ENCODE peak calls at places on chromosomes 16 and 17, in eight cellular contexts. One of them, this sample, is unnamed.

GRCh38 chr17:47276868-47277267 is 23.2 kb downstream of the ITGB3 start:
- DNase-seq in transverse colon: peak
- DNase-seq in fibroblast of the conjunctiva: peak
- DNase-seq in NCI-H1048: no peak
- DNase-seq in ACHN: no peak
- DNase-seq in epithelial cell of prostate: no peak
- DNase-seq in effector memory CD4-positive, alpha-beta T cell: no peak
- DNase-seq in stimulated activated CD4-positive, alpha-beta T cell treated with anti-CD3 and anti-CD28 coated beads, Interleukin-1b, Interleukin-23, amount 100 ng/mL, for 48 hours: no peak
- DNase-seq in this sample: no peak

GRCh38 chr16:88924834-88925539 is 52.0 kb downstream of the CBFA2T3 start:
- DNase-seq in transverse colon: no peak
- DNase-seq in fibroblast of the conjunctiva: peak
- DNase-seq in NCI-H1048: no peak
- DNase-seq in ACHN: peak
- DNase-seq in epithelial cell of prostate: no peak
- DNase-seq in effector memory CD4-positive, alpha-beta T cell: no peak
- DNase-seq in stimulated activated CD4-positive, alpha-beta T cell treated with anti-CD3 and anti-CD28 coated beads, Interleukin-1b, Interleukin-23, amount 100 ng/mL, for 48 hours: peak
- DNase-seq in this sample: peak

GRCh38 chr16:84905965-84906460 is 86.2 kb downstream of the CRISPLD2 start:
- DNase-seq in transverse colon: no peak
- DNase-seq in fibroblast of the conjunctiva: no peak
- DNase-seq in NCI-H1048: no peak
- DNase-seq in ACHN: no peak
- DNase-seq in epithelial cell of prostate: no peak
- DNase-seq in effector memory CD4-positive, alpha-beta T cell: no peak
- DNase-seq in stimulated activated CD4-positive, alpha-beta T cell treated with anti-CD3 and anti-CD28 coated beads, Interleukin-1b, Interleukin-23, amount 100 ng/mL, for 48 hours: no peak
- DNase-seq in this sample: no peak

GRCh38 chr17:14922421-14922820 is 342.7 kb downstream of the PMP22 start:
- DNase-seq in transverse colon: no peak
- DNase-seq in fibroblast of the conjunctiva: peak
- DNase-seq in NCI-H1048: no peak
- DNase-seq in ACHN: no peak
- DNase-seq in epithelial cell of prostate: no peak
- DNase-seq in effector memory CD4-positive, alpha-beta T cell: no peak
- DNase-seq in stimulated activated CD4-positive, alpha-beta T cell treated with anti-CD3 and anti-CD28 coated beads, Interleukin-1b, Interleukin-23, amount 100 ng/mL, for 48 hours: no peak
- DNase-seq in this sample: no peak

GRCh38 chr16:66720766-66721165 is 24.2 kb upstream of the CMTM4 start:
- DNase-seq in transverse colon: no peak
- DNase-seq in fibroblast of the conjunctiva: no peak
- DNase-seq in NCI-H1048: no peak
- DNase-seq in ACHN: no peak
- DNase-seq in epithelial cell of prostate: no peak
- DNase-seq in effector memory CD4-positive, alpha-beta T cell: no peak
- DNase-seq in stimulated activated CD4-positive, alpha-beta T cell treated with anti-CD3 and anti-CD28 coated beads, Interleukin-1b, Interleukin-23, amount 100 ng/mL, for 48 hours: no peak
- DNase-seq in this sample: no peak

GRCh38 chr16:57821149-57821971 is 19.1 kb upstream of the KIFC3 start:
- DNase-seq in transverse colon: no peak
- DNase-seq in fibroblast of the conjunctiva: no peak
- DNase-seq in NCI-H1048: no peak
- DNase-seq in ACHN: no peak
- DNase-seq in epithelial cell of prostate: no peak
- DNase-seq in effector memory CD4-positive, alpha-beta T cell: no peak
- DNase-seq in stimulated activated CD4-positive, alpha-beta T cell treated with anti-CD3 and anti-CD28 coated beads, Interleukin-1b, Interleukin-23, amount 100 ng/mL, for 48 hours: no peak
- DNase-seq in this sample: no peak

GRCh38 chr17:82084373-82085030 is 13.5 kb downstream of the FASN start:
- DNase-seq in transverse colon: no peak
- DNase-seq in fibroblast of the conjunctiva: no peak
- DNase-seq in NCI-H1048: no peak
- DNase-seq in ACHN: no peak
- DNase-seq in epithelial cell of prostate: no peak
- DNase-seq in effector memory CD4-positive, alpha-beta T cell: no peak
- DNase-seq in stimulated activated CD4-positive, alpha-beta T cell treated with anti-CD3 and anti-CD28 coated beads, Interleukin-1b, Interleukin-23, amount 100 ng/mL, for 48 hours: no peak
- DNase-seq in this sample: no peak

GRCh38 chr17:48907713-48908046 is 527 bp upstream of the UBE2Z start:
- DNase-seq in transverse colon: no peak
- DNase-seq in fibroblast of the conjunctiva: peak
- DNase-seq in NCI-H1048: no peak
- DNase-seq in ACHN: no peak
- DNase-seq in epithelial cell of prostate: no peak
- DNase-seq in effector memory CD4-positive, alpha-beta T cell: no peak
- DNase-seq in stimulated activated CD4-positive, alpha-beta T cell treated with anti-CD3 and anti-CD28 coated beads, Interleukin-1b, Interleukin-23, amount 100 ng/mL, for 48 hours: no peak
- DNase-seq in this sample: no peak

GRCh38 chr17:58338907-58339774 is 10.5 kb upstream of the TSPOAP1 start:
- DNase-seq in transverse colon: peak
- DNase-seq in fibroblast of the conjunctiva: no peak
- DNase-seq in NCI-H1048: no peak
- DNase-seq in ACHN: peak
- DNase-seq in epithelial cell of prostate: no peak
- DNase-seq in effector memory CD4-positive, alpha-beta T cell: no peak
- DNase-seq in stimulated activated CD4-positive, alpha-beta T cell treated with anti-CD3 and anti-CD28 coated beads, Interleukin-1b, Interleukin-23, amount 100 ng/mL, for 48 hours: peak
- DNase-seq in this sample: no peak

GRCh38 chr17:74361613-74362391 is at the start of gene BTBD17:
- DNase-seq in transverse colon: peak
- DNase-seq in fibroblast of the conjunctiva: no peak
- DNase-seq in NCI-H1048: no peak
- DNase-seq in ACHN: peak
- DNase-seq in epithelial cell of prostate: no peak
- DNase-seq in effector memory CD4-positive, alpha-beta T cell: no peak
- DNase-seq in stimulated activated CD4-positive, alpha-beta T cell treated with anti-CD3 and anti-CD28 coated beads, Interleukin-1b, Interleukin-23, amount 100 ng/mL, for 48 hours: no peak
- DNase-seq in this sample: peak

GRCh38 chr17:44636562-44636961 is 19.7 kb upstream of the MEIOC start:
- DNase-seq in transverse colon: no peak
- DNase-seq in fibroblast of the conjunctiva: peak
- DNase-seq in NCI-H1048: no peak
- DNase-seq in ACHN: peak
- DNase-seq in epithelial cell of prostate: no peak
- DNase-seq in effector memory CD4-positive, alpha-beta T cell: no peak
- DNase-seq in stimulated activated CD4-positive, alpha-beta T cell treated with anti-CD3 and anti-CD28 coated beads, Interleukin-1b, Interleukin-23, amount 100 ng/mL, for 48 hours: no peak
- DNase-seq in this sample: no peak

GRCh38 chr16:85157813-85158701 is 45.8 kb upstream of the CIBAR2 start:
- DNase-seq in transverse colon: no peak
- DNase-seq in fibroblast of the conjunctiva: no peak
- DNase-seq in NCI-H1048: no peak
- DNase-seq in ACHN: no peak
- DNase-seq in epithelial cell of prostate: no peak
- DNase-seq in effector memory CD4-positive, alpha-beta T cell: no peak
- DNase-seq in stimulated activated CD4-positive, alpha-beta T cell treated with anti-CD3 and anti-CD28 coated beads, Interleukin-1b, Interleukin-23, amount 100 ng/mL, for 48 hours: no peak
- DNase-seq in this sample: no peak

GRCh38 chr17:44786551-44787081 is 27.8 kb downstream of the ADAM11 start:
- DNase-seq in transverse colon: no peak
- DNase-seq in fibroblast of the conjunctiva: no peak
- DNase-seq in NCI-H1048: no peak
- DNase-seq in ACHN: no peak
- DNase-seq in epithelial cell of prostate: no peak
- DNase-seq in effector memory CD4-positive, alpha-beta T cell: no peak
- DNase-seq in stimulated activated CD4-positive, alpha-beta T cell treated with anti-CD3 and anti-CD28 coated beads, Interleukin-1b, Interleukin-23, amount 100 ng/mL, for 48 hours: no peak
- DNase-seq in this sample: no peak

GRCh38 chr17:69757794-69758430 is 317.1 kb upstream of the KCNJ16 start:
- DNase-seq in transverse colon: no peak
- DNase-seq in fibroblast of the conjunctiva: peak
- DNase-seq in NCI-H1048: no peak
- DNase-seq in ACHN: no peak
- DNase-seq in epithelial cell of prostate: no peak
- DNase-seq in effector memory CD4-positive, alpha-beta T cell: no peak
- DNase-seq in stimulated activated CD4-positive, alpha-beta T cell treated with anti-CD3 and anti-CD28 coated beads, Interleukin-1b, Interleukin-23, amount 100 ng/mL, for 48 hours: no peak
- DNase-seq in this sample: no peak

GRCh38 chr17:73645050-73645871 is 1.0 kb upstream of the SDK2 start:
- DNase-seq in transverse colon: peak
- DNase-seq in fibroblast of the conjunctiva: no peak
- DNase-seq in NCI-H1048: no peak
- DNase-seq in ACHN: no peak
- DNase-seq in epithelial cell of prostate: peak
- DNase-seq in effector memory CD4-positive, alpha-beta T cell: no peak
- DNase-seq in stimulated activated CD4-positive, alpha-beta T cell treated with anti-CD3 and anti-CD28 coated beads, Interleukin-1b, Interleukin-23, amount 100 ng/mL, for 48 hours: peak
- DNase-seq in this sample: peak

GRCh38 chr17:48564200-48565023 is 13.7 kb downstream of the HOXB4 start:
- DNase-seq in transverse colon: no peak
- DNase-seq in fibroblast of the conjunctiva: no peak
- DNase-seq in NCI-H1048: no peak
- DNase-seq in ACHN: no peak
- DNase-seq in epithelial cell of prostate: no peak
- DNase-seq in effector memory CD4-positive, alpha-beta T cell: no peak
- DNase-seq in stimulated activated CD4-positive, alpha-beta T cell treated with anti-CD3 and anti-CD28 coated beads, Interleukin-1b, Interleukin-23, amount 100 ng/mL, for 48 hours: no peak
- DNase-seq in this sample: no peak

GRCh38 chr16:15757630-15758251 is 99.1 kb downstream of the MYH11 start:
- DNase-seq in transverse colon: no peak
- DNase-seq in fibroblast of the conjunctiva: no peak
- DNase-seq in NCI-H1048: no peak
- DNase-seq in ACHN: no peak
- DNase-seq in epithelial cell of prostate: no peak
- DNase-seq in effector memory CD4-positive, alpha-beta T cell: no peak
- DNase-seq in stimulated activated CD4-positive, alpha-beta T cell treated with anti-CD3 and anti-CD28 coated beads, Interleukin-1b, Interleukin-23, amount 100 ng/mL, for 48 hours: peak
- DNase-seq in this sample: no peak

GRCh38 chr16:14071576-14072271 is 605 bp downstream of the MRTFB start:
- DNase-seq in transverse colon: no peak
- DNase-seq in fibroblast of the conjunctiva: no peak
- DNase-seq in NCI-H1048: no peak
- DNase-seq in ACHN: peak
- DNase-seq in epithelial cell of prostate: no peak
- DNase-seq in effector memory CD4-positive, alpha-beta T cell: no peak
- DNase-seq in stimulated activated CD4-positive, alpha-beta T cell treated with anti-CD3 and anti-CD28 coated beads, Interleukin-1b, Interleukin-23, amount 100 ng/mL, for 48 hours: no peak
- DNase-seq in this sample: no peak

GRCh38 chr16:23296994-23297393 is 5.1 kb upstream of the SCNN1B start:
- DNase-seq in transverse colon: peak
- DNase-seq in fibroblast of the conjunctiva: no peak
- DNase-seq in NCI-H1048: no peak
- DNase-seq in ACHN: peak
- DNase-seq in epithelial cell of prostate: no peak
- DNase-seq in effector memory CD4-positive, alpha-beta T cell: no peak
- DNase-seq in stimulated activated CD4-positive, alpha-beta T cell treated with anti-CD3 and anti-CD28 coated beads, Interleukin-1b, Interleukin-23, amount 100 ng/mL, for 48 hours: peak
- DNase-seq in this sample: no peak

GRCh38 chr17:38743556-38744171 is 4.5 kb downstream of the PCGF2 start:
- DNase-seq in transverse colon: no peak
- DNase-seq in fibroblast of the conjunctiva: no peak
- DNase-seq in NCI-H1048: no peak
- DNase-seq in ACHN: no peak
- DNase-seq in epithelial cell of prostate: no peak
- DNase-seq in effector memory CD4-positive, alpha-beta T cell: no peak
- DNase-seq in stimulated activated CD4-positive, alpha-beta T cell treated with anti-CD3 and anti-CD28 coated beads, Interleukin-1b, Interleukin-23, amount 100 ng/mL, for 48 hours: no peak
- DNase-seq in this sample: no peak

GRCh38 chr17:17235212-17236174 is 1.5 kb downstream of the FLCN start:
- DNase-seq in transverse colon: no peak
- DNase-seq in fibroblast of the conjunctiva: no peak
- DNase-seq in NCI-H1048: no peak
- DNase-seq in ACHN: peak
- DNase-seq in epithelial cell of prostate: no peak
- DNase-seq in effector memory CD4-positive, alpha-beta T cell: no peak
- DNase-seq in stimulated activated CD4-positive, alpha-beta T cell treated with anti-CD3 and anti-CD28 coated beads, Interleukin-1b, Interleukin-23, amount 100 ng/mL, for 48 hours: no peak
- DNase-seq in this sample: no peak

GRCh38 chr17:3865166-3865565 is 19.1 kb upstream of the NCBP3 start:
- DNase-seq in transverse colon: no peak
- DNase-seq in fibroblast of the conjunctiva: no peak
- DNase-seq in NCI-H1048: no peak
- DNase-seq in ACHN: peak
- DNase-seq in epithelial cell of prostate: no peak
- DNase-seq in effector memory CD4-positive, alpha-beta T cell: no peak
- DNase-seq in stimulated activated CD4-positive, alpha-beta T cell treated with anti-CD3 and anti-CD28 coated beads, Interleukin-1b, Interleukin-23, amount 100 ng/mL, for 48 hours: no peak
- DNase-seq in this sample: peak

GRCh38 chr16:53482123-53482522 is 20.9 kb downstream of the AKTIP start:
- DNase-seq in transverse colon: no peak
- DNase-seq in fibroblast of the conjunctiva: no peak
- DNase-seq in NCI-H1048: no peak
- DNase-seq in ACHN: no peak
- DNase-seq in epithelial cell of prostate: no peak
- DNase-seq in effector memory CD4-positive, alpha-beta T cell: no peak
- DNase-seq in stimulated activated CD4-positive, alpha-beta T cell treated with anti-CD3 and anti-CD28 coated beads, Interleukin-1b, Interleukin-23, amount 100 ng/mL, for 48 hours: no peak
- DNase-seq in this sample: no peak

GRCh38 chr16:50651835-50652438 is 29.2 kb downstream of the SNX20 start:
- DNase-seq in transverse colon: no peak
- DNase-seq in fibroblast of the conjunctiva: no peak
- DNase-seq in NCI-H1048: no peak
- DNase-seq in ACHN: no peak
- DNase-seq in epithelial cell of prostate: no peak
- DNase-seq in effector memory CD4-positive, alpha-beta T cell: no peak
- DNase-seq in stimulated activated CD4-positive, alpha-beta T cell treated with anti-CD3 and anti-CD28 coated beads, Interleukin-1b, Interleukin-23, amount 100 ng/mL, for 48 hours: no peak
- DNase-seq in this sample: no peak

GRCh38 chr17:42618442-42619150 is 9.1 kb downstream of the TUBG1 start:
- DNase-seq in transverse colon: peak
- DNase-seq in fibroblast of the conjunctiva: no peak
- DNase-seq in NCI-H1048: no peak
- DNase-seq in ACHN: peak
- DNase-seq in epithelial cell of prostate: peak
- DNase-seq in effector memory CD4-positive, alpha-beta T cell: no peak
- DNase-seq in stimulated activated CD4-positive, alpha-beta T cell treated with anti-CD3 and anti-CD28 coated beads, Interleukin-1b, Interleukin-23, amount 100 ng/mL, for 48 hours: no peak
- DNase-seq in this sample: no peak

GRCh38 chr16:82695806-82696205 is 69.0 kb downstream of the CDH13 start:
- DNase-seq in transverse colon: no peak
- DNase-seq in fibroblast of the conjunctiva: no peak
- DNase-seq in NCI-H1048: no peak
- DNase-seq in ACHN: no peak
- DNase-seq in epithelial cell of prostate: no peak
- DNase-seq in effector memory CD4-positive, alpha-beta T cell: no peak
- DNase-seq in stimulated activated CD4-positive, alpha-beta T cell treated with anti-CD3 and anti-CD28 coated beads, Interleukin-1b, Interleukin-23, amount 100 ng/mL, for 48 hours: no peak
- DNase-seq in this sample: no peak

GRCh38 chr17:77845541-77846225 is 112.8 kb upstream of the TNRC6C start:
- DNase-seq in transverse colon: no peak
- DNase-seq in fibroblast of the conjunctiva: no peak
- DNase-seq in NCI-H1048: no peak
- DNase-seq in ACHN: no peak
- DNase-seq in epithelial cell of prostate: no peak
- DNase-seq in effector memory CD4-positive, alpha-beta T cell: no peak
- DNase-seq in stimulated activated CD4-positive, alpha-beta T cell treated with anti-CD3 and anti-CD28 coated beads, Interleukin-1b, Interleukin-23, amount 100 ng/mL, for 48 hours: no peak
- DNase-seq in this sample: no peak

This sample was measured in amygdala.